ENCODE peak calls at places on chromosome 13, in seven cellular contexts. C is IMR-90, W is endothelial cell of umbilical vein, U is stomach, X is tibial nerve, K is breast epithelium, R is adrenal gland. A is an unnamed sample. For H3K4me1 and H3K36me3, the result is how much of the 10 kb centered on the place peaks cover.

GRCh38 chr13:93726173-93727019 is 499.8 kb downstream of the GPC6 start:
- DNase-seq in C (no peak), W (no peak), U (no peak), X (no peak), K (no peak), R (no peak), A (no peak)

GRCh38 chr13:92829930-92830329 is 396.7 kb upstream of the GPC6 start:
- DNase-seq in C (no peak), W (no peak), U (no peak), X (no peak), K (no peak), R (no peak), A (no peak)

GRCh38 chr13:66618702-66619101 is 611.4 kb downstream of the PCDH9 start:
- DNase-seq in C (peak), W (peak), U (no peak), X (no peak), K (no peak), R (no peak), A (no peak)

GRCh38 chr13:31433756-31434155 is 234.0 kb downstream of the B3GLCT start:
- DNase-seq in C (no peak), W (no peak), U (no peak), X (no peak), K (no peak), R (no peak), A (no peak)

GRCh38 chr13:79711631-79712030 is 230.7 kb downstream of the NDFIP2 start:
- DNase-seq in C (no peak), W (no peak), U (no peak), X (no peak), K (no peak), R (no peak), A (peak)

GRCh38 chr13:81929988-81930387 is 1589.1 kb upstream of the SPRY2 start:
- DNase-seq in C (no peak), W (peak), U (no peak), X (no peak), K (no peak), R (no peak), A (no peak)

GRCh38 chr13:74136089-74136658 is 2.0 kb upstream of the KLF12 start:
- DNase-seq in C (peak), W (peak), U (peak), X (peak), K (no peak), R (peak), A (no peak)

GRCh38 chr13:83622422-83622784 is 259.9 kb downstream of the SLITRK1 start:
- DNase-seq in C (peak), W (no peak), U (no peak), X (no peak), K (no peak), R (no peak), A (no peak)

GRCh38 chr13:35733832-35734231 is 257.3 kb upstream of the MAB21L1 start:
- DNase-seq in C (no peak), W (peak), U (no peak), X (no peak), K (no peak), R (no peak), A (no peak)

GRCh38 chr13:46831588-46832194 is 34.7 kb upstream of the ESD start:
- DNase-seq in C (peak), W (peak), U (no peak), X (peak), K (no peak), R (peak), A (no peak)

GRCh38 chr13:21242236-21242635 is 65.8 kb downstream of the MRPL57 start:
- DNase-seq in C (no peak), W (no peak), U (no peak), X (no peak), K (no peak), R (no peak), A (no peak)

GRCh38 chr13:21237081-21237480 is 60.6 kb downstream of the MRPL57 start:
- DNase-seq in C (no peak), W (no peak), U (no peak), X (no peak), K (no peak), R (no peak), A (no peak)

GRCh38 chr13:21234537-21234936 is 58.1 kb downstream of the MRPL57 start:
- DNase-seq in C (no peak), W (no peak), U (no peak), X (no peak), K (no peak), R (no peak), A (no peak)

GRCh38 chr13:21240586-21240985 is 64.1 kb downstream of the MRPL57 start:
- DNase-seq in C (peak), W (peak), U (no peak), X (no peak), K (no peak), R (no peak), A (no peak)

DNA sequence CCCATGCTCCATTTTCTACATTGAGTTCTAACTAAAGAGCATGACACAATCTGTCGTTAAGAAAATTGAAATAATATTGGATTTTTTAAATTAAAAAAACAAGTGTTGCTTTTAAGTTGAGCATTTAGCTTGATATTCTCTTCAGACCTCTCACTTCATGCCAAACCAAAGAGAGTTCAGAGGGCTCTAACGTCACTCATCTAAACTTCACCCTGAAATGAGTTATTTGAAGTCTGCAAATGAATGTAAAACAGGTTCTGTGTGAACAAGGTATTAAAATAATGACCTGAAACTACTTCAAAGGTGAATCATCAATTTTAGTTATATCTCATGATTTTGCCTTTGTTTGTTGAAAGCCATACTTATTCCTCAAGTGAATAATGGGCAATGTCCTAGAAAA is 61.8 kb downstream of the MRPL57 start:
- DNase-seq in C (no peak), W (no peak), U (no peak), X (no peak), K (no peak), R (no peak), A (no peak)
- H3K4me1 ChIP-seq in C (under half), W (under half), U (under half), X (under half), K (under half), R (under half), A (under half)

GRCh38 chr13:33279414-33279813 is 6.1 kb downstream of the STARD13 start:
- DNase-seq in C (no peak), W (no peak), U (no peak), X (no peak), K (peak), R (no peak), A (peak)

GRCh38 chr13:33278923-33279322 is 6.6 kb downstream of the STARD13 start:
- DNase-seq in C (no peak), W (no peak), U (no peak), X (no peak), K (no peak), R (no peak), A (no peak)

GRCh38 chr13:33280550-33280905 is 5.0 kb downstream of the STARD13 start:
- DNase-seq in C (no peak), W (no peak), U (no peak), X (no peak), K (no peak), R (no peak), A (no peak)

GRCh38 chr13:33280923-33281322 is 4.6 kb downstream of the STARD13 start:
- DNase-seq in C (peak), W (no peak), U (no peak), X (no peak), K (no peak), R (no peak), A (no peak)

DNA sequence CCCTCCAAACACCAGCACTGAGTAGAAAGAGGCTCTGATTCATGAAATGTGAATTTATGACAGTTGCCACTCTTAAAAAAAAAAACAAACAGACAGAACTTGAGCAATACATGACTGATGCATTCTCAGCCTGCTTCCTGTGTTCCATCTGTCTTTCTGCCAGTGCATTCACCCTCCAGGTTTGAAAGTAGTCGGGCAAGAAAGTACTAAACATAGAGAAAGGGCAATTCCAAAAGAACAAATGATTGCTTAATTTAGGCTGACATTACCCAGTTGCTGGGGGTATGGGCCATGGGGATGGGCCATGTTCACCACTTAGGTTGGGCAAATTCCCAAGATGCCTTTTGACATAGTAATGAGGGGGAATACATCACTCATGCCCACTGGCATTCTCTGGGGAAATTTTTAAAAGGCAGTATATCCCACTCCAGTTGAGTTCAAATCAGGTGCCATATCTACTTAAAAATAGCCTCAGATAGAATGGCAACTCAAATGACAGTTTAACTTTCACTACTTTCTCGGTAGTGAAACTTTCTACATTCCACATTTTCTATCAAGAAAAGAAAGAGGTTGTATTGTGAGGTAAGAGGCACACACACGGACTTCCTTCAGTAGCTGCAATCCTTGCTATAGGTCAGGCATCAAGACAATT is 5.5 kb downstream of the STARD13 start:
- DNase-seq in C (peak), W (peak), U (no peak), X (no peak), K (peak), R (peak), A (peak)
- H3K36me3 ChIP-seq in C (under half), W (under half), U (under half), X (under half), K (under half), R (under half), A (under half)

GRCh38 chr13:113970810-113971470 is 2.9 kb downstream of the C13orf46 start:
- DNase-seq in C (peak), W (no peak), U (peak), X (peak), K (peak), R (no peak), A (peak)

GRCh38 chr13:113971471-113972231 is 2.2 kb downstream of the C13orf46 start:
- DNase-seq in C (no peak), W (no peak), U (no peak), X (no peak), K (no peak), R (no peak), A (no peak)

GRCh38 chr13:113968463-113969310 is 5.2 kb downstream of the C13orf46 start:
- DNase-seq in C (no peak), W (no peak), U (no peak), X (no peak), K (no peak), R (no peak), A (no peak)

GRCh38 chr13:113969311-113969972 is 4.4 kb downstream of the C13orf46 start:
- DNase-seq in C (no peak), W (no peak), U (no peak), X (no peak), K (no peak), R (no peak), A (no peak)

DNA sequence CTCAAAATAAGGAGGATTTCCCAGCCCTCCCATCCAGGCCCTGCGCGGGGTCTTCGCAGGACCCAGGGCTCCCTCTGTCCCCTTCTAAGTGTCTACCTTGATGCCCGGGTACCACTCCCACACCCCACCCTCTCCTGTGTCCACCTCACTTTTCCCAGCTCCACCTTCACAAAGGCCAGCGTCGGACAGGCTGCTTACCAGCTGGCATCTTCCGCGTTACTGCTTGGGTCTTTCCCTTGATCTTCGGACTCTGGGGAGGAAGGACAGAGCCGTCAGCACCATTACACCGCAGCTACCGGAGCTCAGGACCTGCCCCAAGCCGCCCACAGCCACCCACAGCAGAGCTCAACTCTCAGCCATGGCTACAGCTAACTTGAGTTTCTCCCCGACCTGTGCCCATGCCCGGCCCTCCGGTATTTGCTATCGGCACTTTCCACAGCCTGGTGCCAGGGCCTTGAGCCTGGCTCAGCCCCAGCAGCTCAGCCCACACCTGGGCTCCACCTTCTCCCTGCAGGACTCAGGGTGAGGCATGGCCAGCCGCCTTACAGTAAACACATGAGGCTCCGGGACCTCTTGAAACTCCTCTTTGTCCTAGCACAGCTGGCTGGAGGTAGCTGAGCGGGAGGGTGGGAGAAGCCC is 3.8 kb downstream of the C13orf46 start:
- DNase-seq in C (no peak), W (no peak), U (peak), X (no peak), K (peak), R (no peak), A (no peak)
- TF ChIP-seq POLR2A in C (no peak), W (no peak), U (no peak), X (no peak), K (no peak), R (no peak), A (no peak)

DNA sequence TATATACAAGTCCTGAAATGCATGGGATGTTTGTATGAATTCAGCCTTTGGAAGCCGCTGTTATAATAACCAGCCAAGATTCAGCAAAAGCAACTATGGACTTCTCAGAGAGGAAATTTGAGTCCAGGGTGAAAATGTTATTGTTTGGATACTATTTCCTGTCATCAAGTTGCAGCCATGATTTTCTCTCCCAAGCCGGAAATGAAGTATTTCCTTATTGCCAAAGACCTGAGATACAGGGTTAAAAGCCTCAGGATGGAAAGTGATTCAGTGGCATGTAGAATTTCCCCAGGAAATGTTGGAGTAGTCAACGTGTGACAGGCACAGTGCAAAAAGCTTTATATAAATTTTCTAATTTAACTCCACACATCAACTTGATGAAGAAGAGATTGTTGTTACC is 133.8 kb downstream of the IRS2 start:
- DNase-seq in C (peak), W (peak), U (no peak), X (no peak), K (no peak), R (no peak), A (no peak)
- H3K4me1 ChIP-seq in C (under half), W (under half), U (under half), X (under half), K (under half), R (under half), A (under half)

GRCh38 chr13:32624441-32624840 is 38.2 kb downstream of the PDS5B start:
- DNase-seq in C (peak), W (no peak), U (no peak), X (no peak), K (no peak), R (no peak), A (no peak)
- H3K36me3 ChIP-seq in C (under half), W (under half), U (under half), X (under half), K (under half), R (under half), A (under half)

DNA sequence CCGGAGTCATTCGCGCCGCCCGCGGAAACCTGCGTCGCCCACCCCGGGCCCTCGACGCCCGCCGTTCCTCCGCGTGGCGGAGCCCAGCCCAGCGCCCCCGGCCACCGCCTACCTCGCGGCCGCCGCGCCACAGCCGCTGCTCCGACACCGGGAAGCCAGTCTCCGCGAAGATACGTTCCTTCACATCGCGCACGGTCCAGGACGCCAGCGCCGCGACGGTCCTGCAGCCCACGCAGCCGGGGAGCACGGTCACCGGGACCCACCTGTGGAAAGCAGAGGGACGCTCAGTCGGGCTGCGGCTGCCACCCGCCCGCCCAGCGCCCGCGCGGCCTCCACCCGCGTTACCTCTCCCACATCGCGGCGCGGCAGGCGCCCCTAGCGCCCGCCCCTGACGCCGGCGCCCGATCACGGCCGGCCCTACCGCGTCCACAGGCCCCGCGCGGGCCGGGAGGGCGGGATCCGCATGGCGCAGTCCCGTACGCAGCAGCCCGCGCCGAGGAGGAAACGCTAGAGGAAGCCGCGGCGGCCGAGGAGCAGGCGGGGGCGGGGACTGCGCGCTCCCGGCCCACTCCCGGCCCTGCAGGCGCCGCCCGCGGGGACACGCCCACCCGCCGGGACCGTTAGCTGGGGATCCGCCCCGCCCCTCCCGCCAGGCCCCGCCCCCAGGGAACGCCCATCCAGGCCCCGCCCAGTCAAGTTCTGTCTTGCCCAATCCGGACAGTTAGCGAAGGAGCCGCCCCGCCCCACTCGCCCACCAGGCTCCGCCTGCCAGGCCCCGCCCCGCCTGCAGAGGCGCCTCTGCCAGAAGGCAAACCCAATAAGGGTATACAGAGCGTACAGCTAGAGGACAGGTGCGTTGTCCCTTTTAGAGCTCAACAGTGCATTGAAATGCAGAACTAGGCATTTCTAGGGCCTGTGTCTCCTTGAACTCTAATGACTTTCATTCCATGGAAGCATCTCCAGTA is 58.2 kb downstream of the SACS start:
- DNase-seq in C (peak), W (peak), U (peak), X (peak), K (peak), R (peak), A (peak)
- TF ChIP-seq POLR2A in C (peak), W (peak), U (no peak), X (peak), K (no peak), R (peak), A (peak)

GRCh38 chr13:99854376-99854775 is 117.2 kb downstream of the ZIC5 start:
- DNase-seq in C (no peak), W (no peak), U (no peak), X (no peak), K (no peak), R (no peak), A (no peak)

GRCh38 chr13:99859178-99860177 is 112.1 kb downstream of the ZIC5 start:
- DNase-seq in C (no peak), W (no peak), U (no peak), X (no peak), K (no peak), R (no peak), A (no peak)

GRCh38 chr13:99855516-99855915 is 116.1 kb downstream of the ZIC5 start:
- DNase-seq in C (no peak), W (no peak), U (no peak), X (no peak), K (no peak), R (no peak), A (no peak)

GRCh38 chr13:99857738-99858137 is 113.8 kb downstream of the ZIC5 start:
- DNase-seq in C (no peak), W (no peak), U (no peak), X (no peak), K (no peak), R (no peak), A (no peak)

DNA sequence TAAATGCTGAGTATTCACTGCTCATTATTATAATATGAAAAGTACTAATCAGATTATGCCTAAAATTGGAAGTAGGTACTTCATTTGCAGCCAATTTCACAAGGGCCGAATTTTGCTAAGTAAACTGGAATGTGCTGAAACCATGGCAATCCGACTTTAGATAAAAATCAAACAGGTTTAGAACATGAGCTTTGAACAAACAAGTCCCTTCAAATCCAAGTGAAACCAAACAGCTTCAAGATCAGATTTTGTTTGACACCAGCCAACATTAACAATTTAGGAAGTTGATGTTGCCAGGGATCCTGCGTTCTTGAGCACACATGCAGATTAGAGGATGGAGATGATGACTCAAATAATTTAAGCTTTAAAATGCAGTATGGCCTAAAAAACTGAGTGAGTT is 115.5 kb downstream of the ZIC5 start:
- DNase-seq in C (no peak), W (no peak), U (no peak), X (no peak), K (no peak), R (no peak), A (no peak)
- H3K4me1 ChIP-seq in C (under half), W (under half), U (under half), X (under half), K (under half), R (under half), A (under half)

GRCh38 chr13:48585456-48585840 is 52.6 kb upstream of the RCBTB2 start:
- DNase-seq in C (no peak), W (peak), U (peak), X (no peak), K (peak), R (no peak), A (no peak)
- H3K36me3 ChIP-seq in C (under half), W (under half), U (under half), X (under half), K (under half), R (under half), A (under half)

A was measured in gastrocnemius medialis.